ENCODE peak calls at places on chromosomes 13 and 19, in five cellular contexts. N, J, I, Q and M are unnamed samples.

GRCh38 chr19:43430142-43430710 is 15.5 kb downstream of the TEX101 start:
- DNase-seq in N (peak), J (no peak), I (no peak), Q (peak), M (peak)

GRCh38 chr19:51091895-51092873 is 9.5 kb upstream of the KLK14 start:
- DNase-seq in N (no peak), J (no peak), I (no peak), Q (no peak), M (no peak)

GRCh38 chr19:40808497-40808896 is 9.5 kb downstream of the EGLN2 start:
- DNase-seq in N (no peak), J (no peak), I (no peak), Q (no peak), M (no peak)

GRCh38 chr13:40535345-40535836 is 131.1 kb downstream of the FOXO1 start:
- DNase-seq in N (no peak), J (no peak), I (no peak), Q (no peak), M (no peak)

GRCh38 chr13:107233541-107233940 is 665.6 kb upstream of the ARGLU1 start:
- DNase-seq in N (no peak), J (no peak), I (no peak), Q (no peak), M (no peak)

GRCh38 chr19:18590273-18591272 is 2.0 kb downstream of the REX1BD start:
- DNase-seq in N (peak), J (no peak), I (peak), Q (no peak), M (no peak)

GRCh38 chr13:101144808-101145419 is 271.4 kb downstream of the NALCN start:
- DNase-seq in N (peak), J (peak), I (peak), Q (no peak), M (no peak)

GRCh38 chr13:102817907-102818306 is 19.0 kb downstream of the BIVM start:
- DNase-seq in N (no peak), J (no peak), I (no peak), Q (no peak), M (no peak)

GRCh38 chr13:57640582-57640981 is 9.0 kb downstream of the PCDH17 start:
- DNase-seq in N (no peak), J (no peak), I (no peak), Q (no peak), M (no peak)

GRCh38 chr19:44212865-44213346 is 574 bp downstream of the ZNF227 start:
- DNase-seq in N (no peak), J (no peak), I (peak), Q (peak), M (no peak)

DNA sequence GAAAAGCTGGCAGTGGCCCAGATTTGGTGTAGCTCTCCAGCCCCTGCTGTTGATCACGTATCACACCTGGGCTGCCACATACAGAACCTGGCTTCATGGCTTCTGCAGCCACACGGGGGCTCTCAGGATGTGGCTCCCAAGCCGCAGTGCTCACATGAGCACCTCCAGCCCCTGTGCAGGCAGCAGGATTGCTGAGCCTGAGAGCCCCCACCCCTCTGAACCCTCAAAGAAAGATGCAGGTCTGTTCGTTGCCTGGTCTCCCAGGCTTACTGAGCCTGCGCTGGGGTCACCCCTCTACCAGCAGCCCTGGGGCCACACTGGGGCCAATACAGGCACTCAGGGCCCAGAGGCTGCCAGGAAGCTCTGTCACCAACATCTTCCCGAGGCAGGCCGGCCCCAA is 2.7 kb downstream of the PLEKHF1 start:
- DNase-seq in N (peak), J (peak), I (no peak), Q (no peak), M (no peak)
- TF ChIP-seq CTCF in N (peak), J (peak), I (no peak), Q (no peak), M (no peak)

GRCh38 chr19:30390356-30390988 is 18.3 kb downstream of the ZNF536 start:
- DNase-seq in N (no peak), J (no peak), I (no peak), Q (no peak), M (no peak)
- TF ChIP-seq CTCF in N (no peak), J (no peak), I (no peak), Q (no peak), M (no peak)

DNA sequence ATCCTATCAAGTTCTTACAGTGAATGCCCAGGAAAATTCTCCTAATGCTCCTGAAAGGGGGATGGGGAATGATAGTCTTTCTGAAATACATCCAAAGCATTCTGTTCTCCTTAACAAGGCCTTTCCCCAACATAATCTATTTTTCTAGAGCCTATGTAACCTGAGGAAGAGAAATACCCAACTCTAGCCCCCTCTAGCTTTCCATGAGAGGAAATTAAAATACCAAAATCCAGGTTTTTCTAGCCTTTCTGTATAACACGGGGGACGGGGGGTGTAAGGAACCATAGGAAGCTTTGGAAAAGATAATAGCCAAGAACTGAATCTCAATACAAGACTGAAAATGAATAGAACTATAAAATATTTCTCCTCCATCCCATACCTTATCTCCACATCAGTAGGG is 815.9 kb downstream of the SLITRK6 start:
- DNase-seq in N (no peak), J (no peak), I (no peak), Q (no peak), M (no peak)
- TF ChIP-seq CTCF in N (no peak), J (no peak), I (no peak), Q (no peak), M (no peak)

DNA sequence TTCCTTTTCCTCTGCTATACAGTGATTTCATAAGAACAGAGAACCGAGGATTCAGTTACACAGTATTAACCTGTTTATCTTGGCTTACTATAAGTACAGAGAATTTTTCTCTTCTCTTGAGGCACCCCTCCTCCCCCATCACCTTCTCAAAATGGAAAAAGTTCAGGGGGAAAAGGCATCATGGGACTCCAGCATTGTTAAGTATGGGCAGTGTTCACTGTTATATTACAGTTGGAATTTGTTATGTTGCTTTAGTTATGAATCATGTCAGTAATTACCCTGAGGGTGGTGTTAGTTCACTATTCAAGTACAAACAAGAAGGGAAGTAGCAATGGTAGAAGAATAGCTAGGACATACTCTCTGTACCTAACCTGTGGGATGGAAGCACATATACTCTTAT is 12.1 kb downstream of the LPAR6 start:
- DNase-seq in N (no peak), J (no peak), I (peak), Q (no peak), M (no peak)
- TF ChIP-seq CTCF in N (no peak), J (no peak), I (no peak), Q (no peak), M (no peak)

GRCh38 chr13:80553041-80553440 is 212.1 kb upstream of the SPRY2 start:
- DNase-seq in N (no peak), J (no peak), I (no peak), Q (no peak), M (no peak)
- TF ChIP-seq CTCF in N (no peak), J (no peak), I (no peak), Q (no peak), M (no peak)

GRCh38 chr19:47348819-47349795 is at the start of gene DHX34:
- DNase-seq in N (peak), J (peak), I (peak), Q (peak), M (peak)
- TF ChIP-seq CTCF in N (peak), J (peak), I (peak), Q (peak), M (peak)

DNA sequence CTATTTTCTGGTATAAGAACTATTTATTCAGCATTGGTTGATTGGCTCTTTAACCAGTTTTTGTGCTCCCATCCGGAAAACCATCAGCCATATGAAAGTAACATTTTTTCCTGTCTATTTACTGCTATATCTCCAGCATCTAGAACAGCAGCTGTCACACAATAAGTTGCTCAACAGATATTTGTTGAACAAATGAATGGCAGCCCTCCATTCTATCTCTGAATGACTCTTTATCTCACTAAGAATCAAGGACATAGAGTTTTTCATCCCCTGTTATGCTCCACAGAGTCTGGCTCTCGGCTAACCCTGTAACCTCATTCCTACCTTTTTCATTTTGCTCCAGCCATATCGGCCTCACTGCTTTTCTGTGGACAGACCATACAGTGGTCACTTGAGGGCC is 145.5 kb downstream of the SLITRK6 start:
- DNase-seq in N (no peak), J (no peak), I (no peak), Q (no peak), M (no peak)
- TF ChIP-seq CTCF in N (no peak), J (no peak), I (no peak), Q (no peak), M (no peak)

DNA sequence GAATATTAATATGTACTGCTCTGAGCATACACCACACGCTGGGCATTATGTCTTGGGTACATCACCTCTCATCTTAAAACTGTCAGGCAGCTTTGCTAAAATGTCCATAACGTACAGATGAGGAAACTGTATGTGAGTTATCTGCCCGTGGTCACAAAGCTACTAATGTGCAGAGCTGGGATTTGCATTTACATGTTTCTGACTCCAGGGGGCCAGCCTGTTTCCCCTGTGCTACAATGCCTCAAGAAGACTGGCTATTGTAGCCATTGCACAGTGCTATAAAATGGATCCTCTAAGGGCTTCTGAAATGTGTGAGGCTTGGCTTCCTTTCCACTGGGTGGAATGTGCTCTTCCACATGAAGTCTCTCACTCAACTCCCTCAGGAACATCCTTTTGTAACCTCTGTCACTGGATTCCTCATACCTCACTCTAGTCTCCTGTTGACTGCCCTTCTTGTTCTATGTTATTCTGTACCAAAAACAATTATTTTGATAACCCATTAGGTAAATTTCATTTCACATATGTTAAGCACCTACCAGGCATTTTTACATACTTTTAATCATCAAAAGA is 95.6 kb upstream of the HTR2A start:
- DNase-seq in N (peak), J (no peak), I (peak), Q (no peak), M (peak)
- TF ChIP-seq CTCF in N (no peak), J (no peak), I (peak), Q (no peak), M (peak)